ENCODE peak calls at places on chromosomes 13 and 19, in ten cellular contexts. C is NCI-H748 treated with DMSO at 0.1 percent for 48 hours; Z is colonic mucosa; U is amniotic stem cell; W is erythroblast; G is GM04504; E is GM19239; H is NCI-H2081; S is stimulated activated CD4-positive, alpha-beta T cell treated with anti-CD3 and anti-CD28 coated beads, TNF-alpha, amount 100 ng/mL, for 1 hour; A is lung microvascular endothelial cell. L is an unnamed sample.

GRCh38 chr13:108104736-108105135 is 110.6 kb downstream of the LIG4 start:
- DNase-seq in C (no peak), Z (no peak), U (no peak), W (no peak), G (no peak), E (no peak), H (no peak), S (no peak), A (no peak), L (no peak)

GRCh38 chr19:50333737-50334617 is 4.8 kb upstream of the KCNC3 start:
- DNase-seq in C (peak; percentile 96), Z (peak; percentile 82), U (no peak), W (peak; percentile 80), G (peak; percentile 6), E (no peak), H (peak; percentile 68), S (no peak), A (no peak), L (no peak)

GRCh38 chr19:677201-677600 is 1.0 kb downstream of the FSTL3 start:
- DNase-seq in C (no peak), Z (peak; percentile 57), U (peak; percentile 58), W (no peak), G (peak; percentile 58), E (no peak), H (no peak), S (no peak), A (peak; percentile 69), L (no peak)

GRCh38 chr13:105783261-105783660 is 752.2 kb downstream of the EFNB2 start:
- DNase-seq in C (no peak), Z (no peak), U (no peak), W (no peak), G (no peak), E (no peak), H (no peak), S (no peak), A (no peak), L (no peak)

GRCh38 chr13:42992585-42993122 is 613 bp upstream of the EPSTI1 start:
- DNase-seq in C (no peak), Z (no peak), U (no peak), W (no peak), G (no peak), E (no peak), H (no peak), S (no peak), A (peak; percentile 32), L (no peak)

GRCh38 chr19:10691883-10692282 is 9.4 kb upstream of the QTRT1 start:
- DNase-seq in C (no peak), Z (no peak), U (no peak), W (no peak), G (no peak), E (no peak), H (no peak), S (no peak), A (no peak), L (no peak)

GRCh38 chr19:45446295-45446694 is 21.5 kb upstream of the FOSB start:
- DNase-seq in C (no peak), Z (no peak), U (no peak), W (peak; percentile 59), G (no peak), E (no peak), H (peak; percentile 22), S (no peak), A (peak; percentile 67), L (no peak)

GRCh38 chr19:2186071-2186846 is 22.5 kb downstream of the DOT1L start:
- DNase-seq in C (no peak), Z (peak; percentile 52), U (peak; percentile 86), W (no peak), G (peak; percentile 94), E (no peak), H (no peak), S (no peak), A (peak; percentile 63), L (no peak)

GRCh38 chr13:42660367-42660965 is 86.5 kb downstream of the TNFSF11 start:
- DNase-seq in C (no peak), Z (no peak), U (no peak), W (no peak), G (no peak), E (no peak), H (peak; percentile 14), S (no peak), A (peak; percentile 31), L (no peak)

GRCh38 chr13:40776681-40777165 is 5.7 kb upstream of the MRPS31 start:
- DNase-seq in C (no peak), Z (no peak), U (no peak), W (peak; percentile 44), G (no peak), E (no peak), H (no peak), S (no peak), A (peak; percentile 62), L (peak; percentile 82)

GRCh38 chr19:33373701-33374405 is at the start of gene CEBPG:
- DNase-seq in C (no peak), Z (no peak), U (peak; percentile 30), W (peak; percentile 82), G (no peak), E (peak; percentile 62), H (peak; percentile 47), S (no peak), A (peak; percentile 62), L (peak; percentile 58)

GRCh38 chr19:29714371-29714952 is 599 bp downstream of the C19orf12 start:
- DNase-seq in C (no peak), Z (no peak), U (no peak), W (peak; percentile 33), G (no peak), E (no peak), H (no peak), S (no peak), A (no peak), L (peak; percentile 51)

GRCh38 chr13:86585826-86586225 is 786.6 kb upstream of the SLITRK6 start:
- DNase-seq in C (no peak), Z (peak; percentile 36), U (no peak), W (no peak), G (no peak), E (no peak), H (no peak), S (no peak), A (no peak), L (no peak)

GRCh38 chr13:48235100-48235813 is 2.3 kb downstream of the ITM2B start:
- DNase-seq in C (no peak), Z (no peak), U (no peak), W (peak; percentile 40), G (no peak), E (peak; percentile 10), H (peak; percentile 30), S (no peak), A (peak; percentile 54), L (peak; percentile 28)

GRCh38 chr19:7069904-7070226 is 362 bp downstream of the ZNF557 start:
- DNase-seq in C (no peak), Z (no peak), U (no peak), W (peak; percentile 74), G (no peak), E (no peak), H (no peak), S (no peak), A (peak; percentile 41), L (no peak)

GRCh38 chr19:16040642-16041041 is 35.7 kb upstream of the TPM4 start:
- DNase-seq in C (no peak), Z (no peak), U (no peak), W (no peak), G (peak; percentile 18), E (no peak), H (no peak), S (no peak), A (peak; percentile 34), L (no peak)

GRCh38 chr13:65468628-65469027 is 1761.5 kb downstream of the PCDH9 start:
- DNase-seq in C (no peak), Z (no peak), U (no peak), W (peak; percentile 79), G (no peak), E (no peak), H (no peak), S (no peak), A (no peak), L (no peak)

GRCh38 chr19:42375415-42376176 is 14.5 kb downstream of the CNFN start:
- DNase-seq in C (no peak), Z (no peak), U (no peak), W (no peak), G (no peak), E (no peak), H (no peak), S (no peak), A (no peak), L (no peak)

GRCh38 chr19:35790981-35791813 is 15.8 kb downstream of the ARHGAP33 start:
- DNase-seq in C (no peak), Z (no peak), U (no peak), W (no peak), G (no peak), E (no peak), H (peak; percentile 18), S (no peak), A (no peak), L (peak; percentile 31)

GRCh38 chr13:33940898-33941297 is 122.9 kb downstream of the RFC3 start:
- DNase-seq in C (no peak), Z (no peak), U (no peak), W (no peak), G (no peak), E (no peak), H (no peak), S (no peak), A (peak; percentile 4), L (no peak)

GRCh38 chr19:46021531-46022041 is 1.3 kb downstream of the PGLYRP1 start:
- DNase-seq in C (no peak), Z (peak; percentile 58), U (no peak), W (no peak), G (no peak), E (no peak), H (no peak), S (no peak), A (no peak), L (no peak)

GRCh38 chr13:25116044-25116443 is 20.1 kb downstream of the PABPC3 start:
- DNase-seq in C (no peak), Z (no peak), U (no peak), W (no peak), G (no peak), E (no peak), H (no peak), S (no peak), A (no peak), L (no peak)

GRCh38 chr13:48749144-48749543 is 95.4 kb downstream of the CYSLTR2 start:
- DNase-seq in C (no peak), Z (no peak), U (no peak), W (no peak), G (no peak), E (no peak), H (no peak), S (no peak), A (peak; percentile 38), L (no peak)

GRCh38 chr19:46489445-46490272 is 6.0 kb downstream of the PNMA8B start:
- DNase-seq in C (no peak), Z (no peak), U (no peak), W (no peak), G (no peak), E (no peak), H (no peak), S (no peak), A (peak; percentile 38), L (no peak)

GRCh38 chr13:61410669-61411297 is 4.9 kb downstream of the PCDH20 start:
- DNase-seq in C (peak; percentile 19), Z (no peak), U (no peak), W (peak; percentile 5), G (no peak), E (no peak), H (peak; percentile 14), S (no peak), A (peak; percentile 22), L (no peak)

GRCh38 chr19:1823539-1824251 is 11.6 kb upstream of the ATP8B3 start:
- DNase-seq in C (no peak), Z (no peak), U (no peak), W (no peak), G (no peak), E (no peak), H (no peak), S (no peak), A (no peak), L (no peak)

GRCh38 chr13:106532111-106532929 is 3.1 kb downstream of the EFNB2 start:
- DNase-seq in C (no peak), Z (peak; percentile 37), U (no peak), W (no peak), G (no peak), E (no peak), H (no peak), S (no peak), A (peak; percentile 59), L (no peak)

GRCh38 chr13:33797622-33798021 is 20.3 kb upstream of the RFC3 start:
- DNase-seq in C (no peak), Z (no peak), U (no peak), W (no peak), G (no peak), E (no peak), H (no peak), S (no peak), A (peak; percentile 12), L (no peak)

L was measured in DND-41.